ENCODE peak calls at places on chromosomes 16 and 17, in six cellular contexts. O is RWPE1; U is CD8-positive, alpha-beta T cell; V is heart left ventricle; M is HepG2; F is H1. Y is an unnamed sample.

GRCh38 chr17:81487487-81488275 is 24.9 kb downstream of the ACTG1 start:
- DNase-seq in V (peak), M (peak), U (peak), O (peak), F (peak), Y (peak)

GRCh38 chr16:77043076-77043475 is 147.9 kb upstream of the MON1B start:
- DNase-seq in V (no peak), O (peak), M (no peak), U (no peak), F (no peak), Y (peak)

GRCh38 chr16:6047325-6047724 is 949.7 kb upstream of the EEF2KMT start:
- DNase-seq in F (no peak), U (no peak), V (no peak), M (no peak), O (no peak), Y (no peak)

GRCh38 chr17:5555254-5555653 is 29.1 kb downstream of the NLRP1 start:
- DNase-seq in U (no peak), O (no peak), V (no peak), M (no peak), F (no peak), Y (no peak)

GRCh38 chr16:48277158-48277557 is 29.8 kb upstream of the ABCC11 start:
- DNase-seq in V (no peak), O (no peak), U (no peak), M (no peak), F (no peak), Y (peak)

GRCh38 chr16:89848974-89849373 is 20.7 kb downstream of the SPIRE2 start:
- DNase-seq in F (no peak), O (no peak), U (no peak), M (no peak), V (no peak), Y (no peak)

GRCh38 chr16:84504420-84505248 is at the start of gene MEAK7:
- DNase-seq in F (peak), M (peak), U (peak), O (peak), V (peak), Y (peak)

GRCh38 chr17:32793841-32794240 is 83.1 kb downstream of the MYO1D start:
- DNase-seq in V (no peak), M (no peak), U (no peak), F (no peak), O (no peak), Y (no peak)

GRCh38 chr17:71921726-71922320 is 199.0 kb upstream of the SOX9 start:
- DNase-seq in M (no peak), U (no peak), F (no peak), O (no peak), V (no peak), Y (peak)

GRCh38 chr16:81885976-81886586 is 107.0 kb downstream of the PLCG2 start:
- DNase-seq in U (peak), O (peak), M (peak), V (no peak), F (peak), Y (no peak)

GRCh38 chr17:76997981-76998531 is 129.9 kb downstream of the MGAT5B start:
- DNase-seq in O (no peak), M (no peak), V (no peak), F (no peak), U (peak), Y (no peak)

GRCh38 chr17:8138672-8139371 is 13.4 kb downstream of the PER1 start:
- DNase-seq in V (peak), O (peak), M (peak), U (peak), F (peak), Y (peak)

GRCh38 chr16:11614587-11615175 is 28.0 kb upstream of the LITAF start:
- DNase-seq in U (no peak), V (no peak), M (no peak), F (no peak), O (no peak), Y (no peak)

GRCh38 chr17:63497708-63498483 is 21.0 kb downstream of the ACE start:
- DNase-seq in V (no peak), U (no peak), F (peak), O (no peak), M (peak), Y (no peak)

GRCh38 chr17:39903158-39903884 is 15.1 kb downstream of the GSDMB start:
- DNase-seq in M (no peak), F (no peak), O (no peak), U (no peak), V (no peak), Y (no peak)

GRCh38 chr17:59311051-59311468 is 20.4 kb upstream of the YPEL2 start:
- DNase-seq in U (peak), F (no peak), M (peak), O (peak), V (peak), Y (no peak)

GRCh38 chr17:78357177-78357586 is 2.7 kb downstream of the SOCS3 start:
- DNase-seq in U (no peak), V (peak), F (no peak), M (no peak), O (no peak), Y (no peak)

GRCh38 chr17:72906306-72906705 is 186.2 kb downstream of the SLC39A11 start:
- DNase-seq in F (no peak), U (no peak), O (no peak), V (no peak), M (no peak), Y (no peak)

GRCh38 chr17:37848690-37849616 is 75.3 kb upstream of the TBC1D3K start:
- DNase-seq in O (peak), M (no peak), F (no peak), U (no peak), V (no peak), Y (peak)

GRCh38 chr17:83113792-83114191 is 34.4 kb downstream of the METRNL start:
- DNase-seq in U (no peak), M (no peak), F (no peak), V (no peak), O (no peak), Y (no peak)

GRCh38 chr16:23781176-23781575 is 26.4 kb downstream of the CHP2 start:
- DNase-seq in F (no peak), U (no peak), V (no peak), M (no peak), O (no peak), Y (no peak)

GRCh38 chr16:85524630-85525463 is 88.3 kb upstream of the GSE1 start:
- DNase-seq in V (no peak), U (no peak), F (no peak), M (peak), O (peak), Y (peak)

GRCh38 chr16:87554754-87555427 is 47.4 kb upstream of the JPH3 start:
- DNase-seq in M (peak), O (no peak), F (no peak), U (no peak), V (no peak), Y (no peak)

GRCh38 chr17:80413771-80414507 is 1.0 kb upstream of the ENDOV start:
- DNase-seq in V (no peak), F (no peak), M (no peak), U (no peak), O (no peak), Y (no peak)

GRCh38 chr16:31008154-31008950 is 2.1 kb downstream of the STX1B start:
- DNase-seq in F (no peak), M (no peak), U (no peak), V (no peak), O (no peak), Y (no peak)

GRCh38 chr17:69246202-69246601 is 17.6 kb upstream of the ABCA10 start:
- DNase-seq in U (no peak), O (no peak), F (no peak), V (no peak), M (no peak), Y (no peak)

GRCh38 chr17:79843917-79844815 is 4.9 kb upstream of the CBX4 start:
- DNase-seq in O (no peak), M (no peak), V (peak), F (peak), U (no peak), Y (no peak)

GRCh38 chr17:17590883-17591407 is 563 bp downstream of the PEMT start:
- DNase-seq in O (no peak), M (no peak), V (no peak), U (peak), F (no peak), Y (no peak)

GRCh38 chr16:15653227-15653626 is 3.2 kb downstream of the NDE1 start:
- DNase-seq in M (peak), U (no peak), F (no peak), V (peak), O (peak), Y (peak)

DNA sequence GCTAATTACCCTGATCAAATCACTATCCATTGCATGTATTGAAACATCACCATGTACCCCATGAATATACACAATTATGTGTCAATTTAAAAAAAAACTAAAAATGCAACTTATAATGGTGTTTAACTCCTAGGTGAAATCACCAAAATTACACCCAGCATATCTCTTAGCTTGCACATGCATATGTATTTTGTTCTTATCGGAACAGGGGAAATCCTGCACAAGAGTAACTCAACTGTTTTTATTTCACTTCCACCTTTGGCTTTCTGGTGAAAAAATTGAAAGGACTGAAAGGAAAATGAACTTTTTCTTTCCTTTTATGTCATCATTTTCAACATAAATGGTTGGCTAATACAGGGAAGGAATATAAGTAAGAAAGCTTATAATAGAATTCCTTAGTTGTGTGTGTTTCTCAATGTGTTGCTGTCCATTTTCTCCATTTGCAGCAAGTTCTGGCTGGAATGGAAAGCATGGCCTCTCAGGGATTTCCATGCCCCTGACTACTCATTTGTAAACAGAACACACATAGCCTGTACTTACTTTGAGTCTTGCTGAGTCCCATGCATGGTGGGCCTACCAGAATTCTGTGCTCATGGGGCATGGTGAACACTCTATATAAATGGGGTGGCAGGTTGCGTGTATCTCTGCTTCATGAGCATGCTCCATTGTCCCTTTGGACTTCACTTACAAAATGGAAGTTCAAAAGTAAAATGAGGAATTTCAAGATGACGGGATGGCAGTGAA is 462.0 kb downstream of the HS3ST3B1 start:
- DNase-seq in M (no peak), U (no peak), O (no peak), F (no peak), V (no peak), Y (no peak)
- H3K27ac ChIP-seq in M (no peak), U (no peak), O (no peak), F (no peak), V (no peak), Y (no peak)

DNA sequence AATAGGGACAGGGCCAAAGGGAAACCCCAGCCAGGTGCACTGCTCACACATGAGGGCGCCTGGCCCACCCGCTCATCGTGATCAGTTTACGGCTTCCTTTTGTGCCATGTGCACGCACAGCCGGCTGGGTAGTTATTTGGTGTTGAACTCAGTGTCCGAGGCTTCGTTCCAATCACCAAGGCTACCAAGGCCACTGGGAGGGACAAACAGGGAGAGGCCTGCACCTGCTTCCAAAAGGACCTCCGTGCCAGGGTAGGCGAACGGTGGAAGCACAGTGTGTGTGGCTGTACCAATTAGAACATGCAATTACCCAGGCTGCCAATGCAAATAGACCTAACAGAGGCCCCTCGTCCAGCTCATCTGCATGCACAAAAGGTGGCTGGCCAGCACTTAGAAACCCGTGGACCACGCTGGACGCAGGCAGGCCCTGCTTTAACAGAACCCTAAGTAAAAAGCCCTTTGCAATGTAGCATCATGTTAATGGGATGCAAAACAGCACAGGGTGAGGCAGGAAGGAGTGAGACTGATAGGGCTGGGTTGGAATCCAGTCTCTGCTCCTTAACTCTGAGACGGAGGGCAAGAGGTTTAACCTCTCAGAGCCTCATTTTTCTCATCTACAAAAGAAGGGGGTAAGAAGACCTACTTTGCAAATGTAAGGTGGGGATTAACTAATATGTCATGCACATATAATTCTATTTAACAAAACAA is 204.0 kb downstream of the XYLT1 start:
- DNase-seq in M (no peak), V (no peak), O (no peak), U (no peak), F (no peak), Y (no peak)
- H3K27ac ChIP-seq in M (no peak), V (no peak), O (no peak), U (no peak), F (no peak), Y (no peak)

GRCh38 chr17:1111599-1112443 is 68.0 kb downstream of the ABR start:
- DNase-seq in O (no peak), V (peak), M (no peak), U (no peak), F (no peak), Y (no peak)
- H3K27ac ChIP-seq in O (peak), V (peak), M (peak), U (no peak), F (no peak), Y (peak)

DNA sequence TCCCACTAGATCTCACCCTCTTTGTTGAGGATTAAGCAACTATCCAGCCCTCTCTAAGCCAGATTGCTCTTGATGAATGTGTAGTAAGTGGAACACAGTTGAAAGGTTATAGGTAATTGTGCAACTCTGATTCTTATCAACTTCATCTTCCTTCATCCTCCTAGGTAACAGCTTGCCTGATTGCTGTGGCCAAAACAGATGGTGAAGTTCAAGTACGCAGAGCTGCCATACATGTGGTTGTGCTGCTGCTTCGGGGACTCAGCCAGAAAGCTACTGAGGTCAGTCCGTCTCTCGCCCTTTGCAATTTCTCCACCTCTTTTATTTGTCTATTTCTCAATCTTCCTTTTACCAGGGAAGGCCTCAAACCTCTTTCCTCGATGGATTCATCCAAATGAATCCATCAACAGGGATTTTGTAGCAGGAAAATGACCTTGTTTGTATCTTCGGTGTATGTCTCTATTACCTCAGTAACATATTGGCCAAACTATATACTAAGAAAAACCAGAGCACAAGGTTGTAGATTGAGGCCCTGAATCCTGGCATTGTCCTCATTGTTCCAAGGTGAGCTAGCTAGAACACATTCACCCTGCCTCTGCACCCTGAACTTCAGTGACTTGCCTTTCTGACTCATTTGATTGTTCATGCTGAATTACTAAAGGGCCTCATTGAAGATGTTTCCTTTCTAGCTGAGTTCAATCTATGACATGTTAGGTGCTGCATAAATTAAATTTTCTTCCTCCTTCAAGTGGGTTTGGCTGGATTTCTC is 65.1 kb upstream of the HAS3 start:
- DNase-seq in M (peak), V (no peak), O (peak), F (no peak), U (no peak), Y (peak)
- H3K27ac ChIP-seq in M (peak), V (no peak), O (peak), F (no peak), U (no peak), Y (peak)

GRCh38 chr17:16287563-16288027 is 65.7 kb downstream of the CENPV start:
- DNase-seq in U (peak), V (peak), F (no peak), O (no peak), M (peak), Y (no peak)

GRCh38 chr17:16285646-16286008 is 67.6 kb downstream of the CENPV start:
- DNase-seq in F (no peak), O (no peak), M (no peak), U (no peak), V (no peak), Y (no peak)

GRCh38 chr17:16283705-16284104 is 66.7 kb downstream of the PIGL start:
- DNase-seq in U (no peak), F (no peak), V (no peak), M (no peak), O (no peak), Y (no peak)

GRCh38 chr17:16286947-16287562 is 66.2 kb downstream of the CENPV start:
- DNase-seq in U (no peak), M (no peak), V (peak), F (peak), O (no peak), Y (no peak)

DNA sequence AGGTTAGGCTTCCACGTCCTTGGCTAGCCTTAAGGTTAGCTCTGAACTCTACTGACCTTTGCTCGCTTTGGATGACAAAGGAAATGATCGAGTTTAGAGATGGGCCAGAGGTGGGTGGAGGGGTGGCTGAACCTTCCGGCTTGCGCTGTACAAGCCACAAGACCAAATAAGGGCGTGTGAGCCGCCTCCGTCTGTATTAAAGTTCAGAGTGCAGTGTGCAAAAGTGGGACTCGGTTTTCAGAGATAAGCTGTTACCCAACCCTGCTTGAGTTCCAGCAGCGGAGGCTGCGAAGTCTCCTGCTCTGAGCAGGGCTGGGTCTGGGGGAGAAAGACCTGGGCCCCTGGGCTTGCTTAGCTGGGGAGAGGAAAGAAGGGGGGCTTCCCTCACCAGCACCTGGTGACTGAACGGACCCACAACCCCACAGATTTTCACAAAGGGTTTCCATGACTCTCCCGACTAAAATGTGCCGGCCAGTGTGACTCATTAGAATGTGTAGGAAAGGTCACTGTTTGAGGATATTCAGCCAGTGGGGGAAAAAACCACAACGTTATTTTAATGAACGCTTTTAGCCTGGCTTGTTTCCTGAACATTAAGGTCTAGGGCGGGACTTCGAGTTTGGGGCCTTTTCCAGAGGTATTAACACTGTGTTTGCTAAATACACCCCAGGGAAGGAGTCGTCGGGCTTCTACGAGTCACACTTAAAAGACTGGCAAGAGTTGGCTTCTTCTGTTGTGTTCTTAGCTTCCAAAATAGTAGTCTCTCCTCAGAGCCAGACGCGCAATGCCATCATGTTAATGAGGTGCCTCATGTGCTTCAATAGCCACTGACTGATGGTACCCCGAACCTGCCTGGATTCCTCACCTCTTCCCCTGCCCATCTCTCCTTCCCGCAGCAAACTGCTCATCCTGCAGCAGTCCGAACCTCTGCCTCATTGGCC is 67.0 kb downstream of the CENPV start:
- DNase-seq in F (peak), O (peak), U (peak), V (peak), M (peak), Y (peak)
- H3K27ac ChIP-seq in F (no peak), O (peak), U (peak), V (peak), M (peak), Y (peak)

Y was measured in foreskin keratinocyte.